ENCODE peak calls at places on chromosomes 4 and X, in four cellular contexts. B is AML-193; L is EH; J is stimulated activated CD4-positive, alpha-beta T cell treated with anti-CD3 and anti-CD28 coated beads, Interleukin-15, amount 100 ng/mL, for 24 hours. M is an unnamed sample.

GRCh38 chr4:149884529-149885206 is 69.0 kb upstream of the IQCM start:
- DNase-seq in L (peak), J (no peak), B (no peak), M (no peak)

GRCh38 chr4:150010525-150011126 is 67.6 kb upstream of the DCLK2 start:
- DNase-seq in J (peak), L (peak), B (peak), M (peak)

GRCh38 chrX:135411893-135412292 is 9.9 kb upstream of the SMIM10L2A start:
- DNase-seq in L (peak), J (no peak), B (no peak), M (peak)

GRCh38 chr4:111434581-111434980 is 710.7 kb upstream of the FAM241A start:
- DNase-seq in L (no peak), J (no peak), B (no peak), M (no peak)

GRCh38 chrX:153474718-153475117 is 4.3 kb upstream of the HAUS7 start:
- DNase-seq in J (peak), B (no peak), L (peak), M (peak)

GRCh38 chr4:36351082-36351666 is 69.8 kb downstream of the DTHD1 start:
- DNase-seq in B (peak), J (peak), L (no peak), M (peak)

GRCh38 chr4:13592220-13592619 is 35.3 kb downstream of the BOD1L1 start:
- DNase-seq in L (no peak), B (no peak), J (no peak), M (no peak)

GRCh38 chr4:58551676-58552075 is 1441.5 kb upstream of the IGFBP7 start:
- DNase-seq in L (no peak), B (no peak), J (no peak), M (no peak)

GRCh38 chr4:154329939-154330338 is 161.7 kb downstream of the DCHS2 start:
- DNase-seq in J (no peak), L (peak), B (no peak), M (no peak)

GRCh38 chr4:160981083-160981482 is 1182.7 kb downstream of the FSTL5 start:
- DNase-seq in L (no peak), J (no peak), B (no peak), M (no peak)

GRCh38 chr4:151484396-151485102 is 75.6 kb downstream of the FHIP1A start:
- DNase-seq in J (no peak), B (no peak), L (peak), M (peak)

GRCh38 chrX:118420462-118420861 is 74.6 kb downstream of the WDR44 start:
- DNase-seq in L (peak), B (no peak), J (no peak), M (peak)

GRCh38 chr4:83138979-83139378 is 24.4 kb upstream of the PLAC8 start:
- DNase-seq in L (no peak), B (no peak), J (no peak), M (no peak)

GRCh38 chr4:124206779-124207605 is 505.5 kb downstream of the ANKRD50 start:
- DNase-seq in J (no peak), B (no peak), L (peak), M (peak)

GRCh38 chr4:89797117-89797516 is 39.8 kb downstream of the SNCA start:
- DNase-seq in J (no peak), L (peak), B (no peak), M (peak)

GRCh38 chr4:83358410-83358809 is 23.8 kb upstream of the HPSE start:
- DNase-seq in B (no peak), L (peak), J (no peak), M (peak)

GRCh38 chrX:155071694-155072215 is 447 bp downstream of the BRCC3 start:
- DNase-seq in J (no peak), B (peak), L (no peak), M (no peak)

GRCh38 chr4:103021120-103021519 is 1.6 kb upstream of the SLC9B1 start:
- DNase-seq in L (no peak), B (no peak), J (no peak), M (no peak)

GRCh38 chrX:41442824-41443560 is 4.2 kb upstream of the NYX start:
- DNase-seq in J (no peak), L (no peak), B (no peak), M (no peak)

GRCh38 chr4:14289708-14290107 is 662.2 kb upstream of the BOD1L1 start:
- DNase-seq in L (peak), J (no peak), B (no peak), M (peak)

M was measured in astrocyte of the spinal cord.